ENCODE peak calls at places on chromosomes 5 and 9, in nine cellular contexts. One of them, this sample, is unnamed.

GRCh38 chr5:77266291-77266690 is 55.8 kb downstream of the PDE8B start:
- DNase-seq in cortex of kidney: no peak
- DNase-seq in H4: no peak
- DNase-seq in effector memory CD8-positive, alpha-beta T cell: no peak
- DNase-seq in HTR-8/SVneo: no peak
- DNase-seq in AG04450: no peak
- DNase-seq in stimulated activated CD4-positive, alpha-beta T cell treated with anti-CD3 and anti-CD28 coated beads, Interleukin-15, amount 100 ng/mL, for 1 hour: no peak
- DNase-seq in RCC 7860: no peak
- DNase-seq in RWPE1: no peak
- DNase-seq in this sample: no peak

GRCh38 chr5:115124741-115125140 is 45.0 kb downstream of the TRIM36 start:
- DNase-seq in cortex of kidney: no peak
- DNase-seq in RCC 7860: no peak
- DNase-seq in effector memory CD8-positive, alpha-beta T cell: no peak
- DNase-seq in AG04450: no peak
- DNase-seq in HTR-8/SVneo: no peak
- DNase-seq in H4: no peak
- DNase-seq in stimulated activated CD4-positive, alpha-beta T cell treated with anti-CD3 and anti-CD28 coated beads, Interleukin-15, amount 100 ng/mL, for 1 hour: no peak
- DNase-seq in RWPE1: no peak
- DNase-seq in this sample: no peak

GRCh38 chr5:67617051-67617450 is 420.5 kb upstream of the CD180 start:
- DNase-seq in AG04450: no peak
- DNase-seq in HTR-8/SVneo: no peak
- DNase-seq in RCC 7860: no peak
- DNase-seq in stimulated activated CD4-positive, alpha-beta T cell treated with anti-CD3 and anti-CD28 coated beads, Interleukin-15, amount 100 ng/mL, for 1 hour: no peak
- DNase-seq in effector memory CD8-positive, alpha-beta T cell: no peak
- DNase-seq in cortex of kidney: no peak
- DNase-seq in H4: no peak
- DNase-seq in RWPE1: no peak
- DNase-seq in this sample: no peak

GRCh38 chr5:124527220-124527991 is 219.0 kb downstream of the ZNF608 start:
- DNase-seq in effector memory CD8-positive, alpha-beta T cell: no peak
- DNase-seq in H4: no peak
- DNase-seq in RWPE1: no peak
- DNase-seq in stimulated activated CD4-positive, alpha-beta T cell treated with anti-CD3 and anti-CD28 coated beads, Interleukin-15, amount 100 ng/mL, for 1 hour: no peak
- DNase-seq in AG04450: no peak
- DNase-seq in HTR-8/SVneo: no peak
- DNase-seq in cortex of kidney: no peak
- DNase-seq in RCC 7860: peak
- DNase-seq in this sample: no peak

GRCh38 chr5:150703767-150704166 is 2.9 kb upstream of the RBM22 start:
- DNase-seq in effector memory CD8-positive, alpha-beta T cell: no peak
- DNase-seq in cortex of kidney: no peak
- DNase-seq in AG04450: no peak
- DNase-seq in HTR-8/SVneo: no peak
- DNase-seq in RCC 7860: no peak
- DNase-seq in RWPE1: no peak
- DNase-seq in stimulated activated CD4-positive, alpha-beta T cell treated with anti-CD3 and anti-CD28 coated beads, Interleukin-15, amount 100 ng/mL, for 1 hour: no peak
- DNase-seq in H4: no peak
- DNase-seq in this sample: no peak

GRCh38 chr5:1948663-1949191 is 66.0 kb upstream of the IRX4 start:
- DNase-seq in RWPE1: peak
- DNase-seq in effector memory CD8-positive, alpha-beta T cell: no peak
- DNase-seq in stimulated activated CD4-positive, alpha-beta T cell treated with anti-CD3 and anti-CD28 coated beads, Interleukin-15, amount 100 ng/mL, for 1 hour: no peak
- DNase-seq in RCC 7860: no peak
- DNase-seq in H4: no peak
- DNase-seq in cortex of kidney: no peak
- DNase-seq in AG04450: no peak
- DNase-seq in HTR-8/SVneo: no peak
- DNase-seq in this sample: no peak

GRCh38 chr5:79612667-79613190 is 488 bp downstream of the TENT2 start:
- DNase-seq in stimulated activated CD4-positive, alpha-beta T cell treated with anti-CD3 and anti-CD28 coated beads, Interleukin-15, amount 100 ng/mL, for 1 hour: no peak
- DNase-seq in AG04450: no peak
- DNase-seq in RCC 7860: no peak
- DNase-seq in cortex of kidney: no peak
- DNase-seq in H4: no peak
- DNase-seq in effector memory CD8-positive, alpha-beta T cell: no peak
- DNase-seq in RWPE1: no peak
- DNase-seq in HTR-8/SVneo: no peak
- DNase-seq in this sample: no peak

GRCh38 chr5:60585618-60586017 is 114.3 kb downstream of the DEPDC1B start:
- DNase-seq in RWPE1: no peak
- DNase-seq in HTR-8/SVneo: no peak
- DNase-seq in stimulated activated CD4-positive, alpha-beta T cell treated with anti-CD3 and anti-CD28 coated beads, Interleukin-15, amount 100 ng/mL, for 1 hour: no peak
- DNase-seq in cortex of kidney: no peak
- DNase-seq in AG04450: no peak
- DNase-seq in H4: no peak
- DNase-seq in effector memory CD8-positive, alpha-beta T cell: no peak
- DNase-seq in RCC 7860: no peak
- DNase-seq in this sample: no peak

GRCh38 chr9:96459268-96460007 is 9.5 kb downstream of the HABP4 start:
- DNase-seq in H4: no peak
- DNase-seq in effector memory CD8-positive, alpha-beta T cell: no peak
- DNase-seq in HTR-8/SVneo: no peak
- DNase-seq in stimulated activated CD4-positive, alpha-beta T cell treated with anti-CD3 and anti-CD28 coated beads, Interleukin-15, amount 100 ng/mL, for 1 hour: no peak
- DNase-seq in RCC 7860: no peak
- DNase-seq in AG04450: no peak
- DNase-seq in RWPE1: no peak
- DNase-seq in cortex of kidney: no peak
- DNase-seq in this sample: no peak

GRCh38 chr9:126549246-126550006 is 64.3 kb upstream of the LMX1B start:
- DNase-seq in stimulated activated CD4-positive, alpha-beta T cell treated with anti-CD3 and anti-CD28 coated beads, Interleukin-15, amount 100 ng/mL, for 1 hour: no peak
- DNase-seq in RWPE1: no peak
- DNase-seq in AG04450: no peak
- DNase-seq in H4: no peak
- DNase-seq in cortex of kidney: no peak
- DNase-seq in RCC 7860: no peak
- DNase-seq in HTR-8/SVneo: no peak
- DNase-seq in effector memory CD8-positive, alpha-beta T cell: no peak
- DNase-seq in this sample: no peak

GRCh38 chr5:44387911-44388310 is 1.3 kb downstream of the FGF10 start:
- DNase-seq in H4: no peak
- DNase-seq in AG04450: no peak
- DNase-seq in cortex of kidney: no peak
- DNase-seq in HTR-8/SVneo: no peak
- DNase-seq in RCC 7860: no peak
- DNase-seq in stimulated activated CD4-positive, alpha-beta T cell treated with anti-CD3 and anti-CD28 coated beads, Interleukin-15, amount 100 ng/mL, for 1 hour: no peak
- DNase-seq in RWPE1: no peak
- DNase-seq in effector memory CD8-positive, alpha-beta T cell: no peak
- DNase-seq in this sample: no peak

GRCh38 chr5:616342-617039 is 4.4 kb downstream of the CEP72 start:
- DNase-seq in H4: no peak
- DNase-seq in HTR-8/SVneo: no peak
- DNase-seq in effector memory CD8-positive, alpha-beta T cell: no peak
- DNase-seq in AG04450: no peak
- DNase-seq in stimulated activated CD4-positive, alpha-beta T cell treated with anti-CD3 and anti-CD28 coated beads, Interleukin-15, amount 100 ng/mL, for 1 hour: no peak
- DNase-seq in RWPE1: no peak
- DNase-seq in RCC 7860: no peak
- DNase-seq in cortex of kidney: no peak
- DNase-seq in this sample: no peak

GRCh38 chr5:96088676-96089075 is 127.0 kb upstream of the ELL2 start:
- DNase-seq in effector memory CD8-positive, alpha-beta T cell: no peak
- DNase-seq in H4: no peak
- DNase-seq in RWPE1: no peak
- DNase-seq in HTR-8/SVneo: no peak
- DNase-seq in RCC 7860: no peak
- DNase-seq in stimulated activated CD4-positive, alpha-beta T cell treated with anti-CD3 and anti-CD28 coated beads, Interleukin-15, amount 100 ng/mL, for 1 hour: no peak
- DNase-seq in AG04450: no peak
- DNase-seq in cortex of kidney: no peak
- DNase-seq in this sample: no peak

GRCh38 chr9:95477441-95477840 is 39.3 kb downstream of the PTCH1 start:
- DNase-seq in effector memory CD8-positive, alpha-beta T cell: no peak
- DNase-seq in stimulated activated CD4-positive, alpha-beta T cell treated with anti-CD3 and anti-CD28 coated beads, Interleukin-15, amount 100 ng/mL, for 1 hour: no peak
- DNase-seq in AG04450: no peak
- DNase-seq in RWPE1: no peak
- DNase-seq in HTR-8/SVneo: no peak
- DNase-seq in cortex of kidney: no peak
- DNase-seq in H4: no peak
- DNase-seq in RCC 7860: no peak
- DNase-seq in this sample: no peak

GRCh38 chr9:133513214-133514088 is 11.3 kb downstream of the MYMK start:
- DNase-seq in cortex of kidney: no peak
- DNase-seq in AG04450: no peak
- DNase-seq in H4: no peak
- DNase-seq in RWPE1: no peak
- DNase-seq in stimulated activated CD4-positive, alpha-beta T cell treated with anti-CD3 and anti-CD28 coated beads, Interleukin-15, amount 100 ng/mL, for 1 hour: no peak
- DNase-seq in HTR-8/SVneo: no peak
- DNase-seq in RCC 7860: no peak
- DNase-seq in effector memory CD8-positive, alpha-beta T cell: no peak
- DNase-seq in this sample: no peak

GRCh38 chr5:126525630-126526245 is 69.3 kb downstream of the ALDH7A1 start:
- DNase-seq in HTR-8/SVneo: no peak
- DNase-seq in H4: peak
- DNase-seq in effector memory CD8-positive, alpha-beta T cell: no peak
- DNase-seq in RCC 7860: no peak
- DNase-seq in stimulated activated CD4-positive, alpha-beta T cell treated with anti-CD3 and anti-CD28 coated beads, Interleukin-15, amount 100 ng/mL, for 1 hour: no peak
- DNase-seq in AG04450: no peak
- DNase-seq in cortex of kidney: no peak
- DNase-seq in RWPE1: no peak
- DNase-seq in this sample: no peak

GRCh38 chr9:37430841-37431597 is 8.5 kb downstream of the GRHPR start:
- DNase-seq in cortex of kidney: no peak
- DNase-seq in stimulated activated CD4-positive, alpha-beta T cell treated with anti-CD3 and anti-CD28 coated beads, Interleukin-15, amount 100 ng/mL, for 1 hour: no peak
- DNase-seq in RCC 7860: no peak
- DNase-seq in effector memory CD8-positive, alpha-beta T cell: no peak
- DNase-seq in HTR-8/SVneo: no peak
- DNase-seq in RWPE1: no peak
- DNase-seq in H4: no peak
- DNase-seq in AG04450: no peak
- DNase-seq in this sample: no peak

GRCh38 chr9:93143830-93144530 is 9.9 kb upstream of the NINJ1 start:
- DNase-seq in RCC 7860: no peak
- DNase-seq in AG04450: no peak
- DNase-seq in effector memory CD8-positive, alpha-beta T cell: peak
- DNase-seq in RWPE1: no peak
- DNase-seq in H4: peak
- DNase-seq in stimulated activated CD4-positive, alpha-beta T cell treated with anti-CD3 and anti-CD28 coated beads, Interleukin-15, amount 100 ng/mL, for 1 hour: no peak
- DNase-seq in cortex of kidney: no peak
- DNase-seq in HTR-8/SVneo: no peak
- DNase-seq in this sample: no peak

GRCh38 chr9:92970467-92970923 is 23.2 kb downstream of the FGD3 start:
- DNase-seq in H4: peak
- DNase-seq in stimulated activated CD4-positive, alpha-beta T cell treated with anti-CD3 and anti-CD28 coated beads, Interleukin-15, amount 100 ng/mL, for 1 hour: no peak
- DNase-seq in RCC 7860: no peak
- DNase-seq in effector memory CD8-positive, alpha-beta T cell: no peak
- DNase-seq in AG04450: no peak
- DNase-seq in HTR-8/SVneo: no peak
- DNase-seq in RWPE1: peak
- DNase-seq in cortex of kidney: no peak
- DNase-seq in this sample: no peak

GRCh38 chr5:73454379-73455036 is 5.9 kb upstream of the FOXD1 start:
- DNase-seq in effector memory CD8-positive, alpha-beta T cell: peak
- DNase-seq in cortex of kidney: no peak
- DNase-seq in stimulated activated CD4-positive, alpha-beta T cell treated with anti-CD3 and anti-CD28 coated beads, Interleukin-15, amount 100 ng/mL, for 1 hour: no peak
- DNase-seq in RCC 7860: peak
- DNase-seq in H4: peak
- DNase-seq in HTR-8/SVneo: no peak
- DNase-seq in RWPE1: peak
- DNase-seq in AG04450: no peak
- DNase-seq in this sample: peak

GRCh38 chr9:100600511-100601079 is 22.7 kb downstream of the CAVIN4 start:
- DNase-seq in RCC 7860: no peak
- DNase-seq in stimulated activated CD4-positive, alpha-beta T cell treated with anti-CD3 and anti-CD28 coated beads, Interleukin-15, amount 100 ng/mL, for 1 hour: no peak
- DNase-seq in AG04450: no peak
- DNase-seq in effector memory CD8-positive, alpha-beta T cell: no peak
- DNase-seq in RWPE1: no peak
- DNase-seq in cortex of kidney: no peak
- DNase-seq in H4: no peak
- DNase-seq in HTR-8/SVneo: no peak
- DNase-seq in this sample: no peak

This sample was measured in kidney epithelial cell.